ENCODE peak calls at places on chromosomes 12 and 14, in five cellular contexts. J, W, O, C and B are unnamed samples.

GRCh38 chr12:30753233-30753632 is 1.5 kb downstream of the CAPRIN2 start:
- DNase-seq in J (no peak), W (no peak), O (peak), C (peak), B (peak)

GRCh38 chr12:64461634-64462414 is 9.9 kb downstream of the TBK1 start:
- DNase-seq in J (no peak), W (no peak), O (no peak), C (peak), B (no peak)

GRCh38 chr12:129064201-129064881 is 211.1 kb downstream of the GLT1D1 start:
- DNase-seq in J (no peak), W (no peak), O (no peak), C (no peak), B (no peak)

GRCh38 chr14:75981426-75981825 is 369 bp downstream of the TGFB3 start:
- DNase-seq in J (peak), W (no peak), O (peak), C (no peak), B (peak)

GRCh38 chr12:50633950-50634349 is 129.2 kb downstream of the DIP2B start:
- DNase-seq in J (no peak), W (no peak), O (no peak), C (no peak), B (no peak)

GRCh38 chr14:43934102-43934501 is 573.0 kb downstream of the FSCB start:
- DNase-seq in J (no peak), W (no peak), O (no peak), C (no peak), B (no peak)

GRCh38 chr12:54680374-54680773 is 32.2 kb upstream of the DCD start:
- DNase-seq in J (no peak), W (no peak), O (peak), C (peak), B (peak)

GRCh38 chr12:9673404-9674225 is 4.1 kb downstream of the CLEC2D start:
- DNase-seq in J (peak), W (no peak), O (peak), C (peak), B (no peak)